ENCODE peak calls at places on chromosomes 12 and 14, in nine cellular contexts. One of them, this sample, is unnamed.

GRCh38 chr12:103877934-103878510 is 37.0 kb upstream of the NT5DC3 start:
- DNase-seq in psoas muscle: peak
- DNase-seq in NCI-H510A: peak
- DNase-seq in NCI-H1436: peak
- DNase-seq in vagina: no peak
- DNase-seq in effector CD4-positive, alpha-beta T cell: peak
- DNase-seq in HepG2: peak
- DNase-seq in HT1080: peak
- DNase-seq in kidney tubule cell: peak
- DNase-seq in this sample: peak

GRCh38 chr14:63394856-63395255 is 76.1 kb upstream of the GPHB5 start:
- DNase-seq in psoas muscle: no peak
- DNase-seq in NCI-H510A: no peak
- DNase-seq in NCI-H1436: no peak
- DNase-seq in vagina: no peak
- DNase-seq in effector CD4-positive, alpha-beta T cell: no peak
- DNase-seq in HepG2: no peak
- DNase-seq in HT1080: no peak
- DNase-seq in kidney tubule cell: peak
- DNase-seq in this sample: no peak

GRCh38 chr12:100251917-100252316 is 15.0 kb downstream of the DEPDC4 start:
- DNase-seq in psoas muscle: no peak
- DNase-seq in NCI-H510A: no peak
- DNase-seq in NCI-H1436: no peak
- DNase-seq in vagina: no peak
- DNase-seq in effector CD4-positive, alpha-beta T cell: no peak
- DNase-seq in HepG2: peak
- DNase-seq in HT1080: no peak
- DNase-seq in kidney tubule cell: peak
- DNase-seq in this sample: peak

GRCh38 chr12:49920241-49920914 is 16.7 kb upstream of the FAIM2 start:
- DNase-seq in psoas muscle: no peak
- DNase-seq in NCI-H510A: no peak
- DNase-seq in NCI-H1436: no peak
- DNase-seq in vagina: no peak
- DNase-seq in effector CD4-positive, alpha-beta T cell: no peak
- DNase-seq in HepG2: peak
- DNase-seq in HT1080: peak
- DNase-seq in kidney tubule cell: no peak
- DNase-seq in this sample: no peak

GRCh38 chr14:94748667-94749347 is 21.1 kb downstream of the GSC start:
- DNase-seq in psoas muscle: no peak
- DNase-seq in NCI-H510A: peak
- DNase-seq in NCI-H1436: peak
- DNase-seq in vagina: no peak
- DNase-seq in effector CD4-positive, alpha-beta T cell: no peak
- DNase-seq in HepG2: peak
- DNase-seq in HT1080: peak
- DNase-seq in kidney tubule cell: peak
- DNase-seq in this sample: peak

GRCh38 chr14:35628989-35629388 is 95.0 kb downstream of the INSM2 start:
- DNase-seq in psoas muscle: no peak
- DNase-seq in NCI-H510A: no peak
- DNase-seq in NCI-H1436: no peak
- DNase-seq in vagina: no peak
- DNase-seq in effector CD4-positive, alpha-beta T cell: no peak
- DNase-seq in HepG2: no peak
- DNase-seq in HT1080: no peak
- DNase-seq in kidney tubule cell: no peak
- DNase-seq in this sample: no peak

GRCh38 chr12:92551853-92552397 is 150.9 kb upstream of the PLEKHG7 start:
- DNase-seq in psoas muscle: no peak
- DNase-seq in NCI-H510A: no peak
- DNase-seq in NCI-H1436: no peak
- DNase-seq in vagina: no peak
- DNase-seq in effector CD4-positive, alpha-beta T cell: no peak
- DNase-seq in HepG2: no peak
- DNase-seq in HT1080: peak
- DNase-seq in kidney tubule cell: peak
- DNase-seq in this sample: peak

GRCh38 chr14:70919774-70920173 is 12.5 kb downstream of the PCNX1 start:
- DNase-seq in psoas muscle: no peak
- DNase-seq in NCI-H510A: no peak
- DNase-seq in NCI-H1436: no peak
- DNase-seq in vagina: no peak
- DNase-seq in effector CD4-positive, alpha-beta T cell: peak
- DNase-seq in HepG2: no peak
- DNase-seq in HT1080: peak
- DNase-seq in kidney tubule cell: peak
- DNase-seq in this sample: peak

GRCh38 chr12:113194971-113195391 is 9.5 kb downstream of the RITA1 start:
- DNase-seq in psoas muscle: no peak
- DNase-seq in NCI-H510A: no peak
- DNase-seq in NCI-H1436: no peak
- DNase-seq in vagina: no peak
- DNase-seq in effector CD4-positive, alpha-beta T cell: no peak
- DNase-seq in HepG2: no peak
- DNase-seq in HT1080: peak
- DNase-seq in kidney tubule cell: peak
- DNase-seq in this sample: peak

GRCh38 chr12:122124370-122124769 is 45.8 kb downstream of the MLXIP start:
- DNase-seq in psoas muscle: no peak
- DNase-seq in NCI-H510A: no peak
- DNase-seq in NCI-H1436: no peak
- DNase-seq in vagina: no peak
- DNase-seq in effector CD4-positive, alpha-beta T cell: no peak
- DNase-seq in HepG2: no peak
- DNase-seq in HT1080: no peak
- DNase-seq in kidney tubule cell: no peak
- DNase-seq in this sample: no peak

GRCh38 chr12:120649442-120650248 is 9.2 kb downstream of the CABP1 start:
- DNase-seq in psoas muscle: no peak
- DNase-seq in NCI-H510A: no peak
- DNase-seq in NCI-H1436: no peak
- DNase-seq in vagina: no peak
- DNase-seq in effector CD4-positive, alpha-beta T cell: no peak
- DNase-seq in HepG2: no peak
- DNase-seq in HT1080: no peak
- DNase-seq in kidney tubule cell: no peak
- DNase-seq in this sample: no peak

GRCh38 chr14:59020382-59020781 is 168.1 kb upstream of the DAAM1 start:
- DNase-seq in psoas muscle: no peak
- DNase-seq in NCI-H510A: no peak
- DNase-seq in NCI-H1436: peak
- DNase-seq in vagina: no peak
- DNase-seq in effector CD4-positive, alpha-beta T cell: no peak
- DNase-seq in HepG2: no peak
- DNase-seq in HT1080: peak
- DNase-seq in kidney tubule cell: peak
- DNase-seq in this sample: peak

GRCh38 chr12:92912052-92912451 is 17.0 kb downstream of the EEA1 start:
- DNase-seq in psoas muscle: no peak
- DNase-seq in NCI-H510A: no peak
- DNase-seq in NCI-H1436: no peak
- DNase-seq in vagina: no peak
- DNase-seq in effector CD4-positive, alpha-beta T cell: no peak
- DNase-seq in HepG2: no peak
- DNase-seq in HT1080: peak
- DNase-seq in kidney tubule cell: peak
- DNase-seq in this sample: no peak

This sample was measured in ACHN.